ENCODE peak calls at places on chromosome 21, in ten cellular contexts. One of them, this sample, is unnamed.

GRCh38 chr21:45022348-45022675 is 52.1 kb upstream of the ADARB1 start:
- DNase-seq in nephron progenitor cell: no peak
- DNase-seq in mesothelial cell of epicardium: no peak
- DNase-seq in effector memory CD8-positive, alpha-beta T cell: no peak
- DNase-seq in AG04450: no peak
- DNase-seq in NCI-H1092 treated with DMSO at 0.1 percent for 48 hours: no peak
- DNase-seq in EL: no peak
- DNase-seq in activated B cell treated with CpG ODN at 0.5 μM for 24 hours: no peak
- DNase-seq in lower lobe of right lung: no peak
- DNase-seq in GM12892: no peak
- DNase-seq in this sample: no peak

GRCh38 chr21:16081304-16081703 is 351.5 kb downstream of the USP25 start:
- DNase-seq in nephron progenitor cell: no peak
- DNase-seq in mesothelial cell of epicardium: no peak
- DNase-seq in effector memory CD8-positive, alpha-beta T cell: no peak
- DNase-seq in AG04450: no peak
- DNase-seq in NCI-H1092 treated with DMSO at 0.1 percent for 48 hours: no peak
- DNase-seq in EL: no peak
- DNase-seq in activated B cell treated with CpG ODN at 0.5 μM for 24 hours: no peak
- DNase-seq in lower lobe of right lung: no peak
- DNase-seq in GM12892: no peak
- DNase-seq in this sample: no peak

GRCh38 chr21:37564341-37564923 is 197.9 kb downstream of the DYRK1A start:
- DNase-seq in nephron progenitor cell: no peak
- DNase-seq in mesothelial cell of epicardium: no peak
- DNase-seq in effector memory CD8-positive, alpha-beta T cell: peak; percentile 79
- DNase-seq in AG04450: peak; percentile 92
- DNase-seq in NCI-H1092 treated with DMSO at 0.1 percent for 48 hours: peak; percentile 84
- DNase-seq in EL: peak; percentile 100
- DNase-seq in activated B cell treated with CpG ODN at 0.5 μM for 24 hours: no peak
- DNase-seq in lower lobe of right lung: peak; percentile 68
- DNase-seq in GM12892: no peak
- DNase-seq in this sample: peak; percentile 84

GRCh38 chr21:43766734-43767497 is 9.2 kb downstream of the CSTB start:
- DNase-seq in nephron progenitor cell: no peak
- DNase-seq in mesothelial cell of epicardium: no peak
- DNase-seq in effector memory CD8-positive, alpha-beta T cell: no peak
- DNase-seq in AG04450: no peak
- DNase-seq in NCI-H1092 treated with DMSO at 0.1 percent for 48 hours: no peak
- DNase-seq in EL: no peak
- DNase-seq in activated B cell treated with CpG ODN at 0.5 μM for 24 hours: no peak
- DNase-seq in lower lobe of right lung: no peak
- DNase-seq in GM12892: no peak
- DNase-seq in this sample: no peak

GRCh38 chr21:32096411-32096810 is 182.4 kb downstream of the MIS18A start:
- DNase-seq in nephron progenitor cell: peak; percentile 25
- DNase-seq in mesothelial cell of epicardium: no peak
- DNase-seq in effector memory CD8-positive, alpha-beta T cell: no peak
- DNase-seq in AG04450: no peak
- DNase-seq in NCI-H1092 treated with DMSO at 0.1 percent for 48 hours: peak; percentile 28
- DNase-seq in EL: peak; percentile 9
- DNase-seq in activated B cell treated with CpG ODN at 0.5 μM for 24 hours: no peak
- DNase-seq in lower lobe of right lung: no peak
- DNase-seq in GM12892: peak; percentile 17
- DNase-seq in this sample: no peak

GRCh38 chr21:38121888-38122705 is 134.7 kb upstream of the KCNJ15 start:
- DNase-seq in nephron progenitor cell: no peak
- DNase-seq in mesothelial cell of epicardium: no peak
- DNase-seq in effector memory CD8-positive, alpha-beta T cell: no peak
- DNase-seq in AG04450: no peak
- DNase-seq in NCI-H1092 treated with DMSO at 0.1 percent for 48 hours: no peak
- DNase-seq in EL: no peak
- DNase-seq in activated B cell treated with CpG ODN at 0.5 μM for 24 hours: no peak
- DNase-seq in lower lobe of right lung: no peak
- DNase-seq in GM12892: no peak
- DNase-seq in this sample: no peak

GRCh38 chr21:20999567-21000169 is 1.5 kb downstream of the NCAM2 start:
- DNase-seq in nephron progenitor cell: peak; percentile 56
- DNase-seq in mesothelial cell of epicardium: no peak
- DNase-seq in effector memory CD8-positive, alpha-beta T cell: no peak
- DNase-seq in AG04450: no peak
- DNase-seq in NCI-H1092 treated with DMSO at 0.1 percent for 48 hours: peak; percentile 54
- DNase-seq in EL: peak; percentile 41
- DNase-seq in activated B cell treated with CpG ODN at 0.5 μM for 24 hours: no peak
- DNase-seq in lower lobe of right lung: no peak
- DNase-seq in GM12892: no peak
- DNase-seq in this sample: no peak

GRCh38 chr21:34179204-34179935 is 106.0 kb downstream of the MRPS6 start:
- DNase-seq in nephron progenitor cell: no peak
- DNase-seq in mesothelial cell of epicardium: no peak
- DNase-seq in effector memory CD8-positive, alpha-beta T cell: no peak
- DNase-seq in AG04450: no peak
- DNase-seq in NCI-H1092 treated with DMSO at 0.1 percent for 48 hours: no peak
- DNase-seq in EL: no peak
- DNase-seq in activated B cell treated with CpG ODN at 0.5 μM for 24 hours: no peak
- DNase-seq in lower lobe of right lung: no peak
- DNase-seq in GM12892: no peak
- DNase-seq in this sample: no peak

GRCh38 chr21:39647476-39647875 is 34.7 kb downstream of the B3GALT5 start:
- DNase-seq in nephron progenitor cell: no peak
- DNase-seq in mesothelial cell of epicardium: no peak
- DNase-seq in effector memory CD8-positive, alpha-beta T cell: no peak
- DNase-seq in AG04450: peak; percentile 43
- DNase-seq in NCI-H1092 treated with DMSO at 0.1 percent for 48 hours: no peak
- DNase-seq in EL: peak; percentile 86
- DNase-seq in activated B cell treated with CpG ODN at 0.5 μM for 24 hours: no peak
- DNase-seq in lower lobe of right lung: no peak
- DNase-seq in GM12892: no peak
- DNase-seq in this sample: no peak

GRCh38 chr21:45638707-45639106 is 4.8 kb upstream of the PCBP3 start:
- DNase-seq in nephron progenitor cell: no peak
- DNase-seq in mesothelial cell of epicardium: no peak
- DNase-seq in effector memory CD8-positive, alpha-beta T cell: no peak
- DNase-seq in AG04450: no peak
- DNase-seq in NCI-H1092 treated with DMSO at 0.1 percent for 48 hours: peak; percentile 45
- DNase-seq in EL: no peak
- DNase-seq in activated B cell treated with CpG ODN at 0.5 μM for 24 hours: no peak
- DNase-seq in lower lobe of right lung: no peak
- DNase-seq in GM12892: no peak
- DNase-seq in this sample: no peak

GRCh38 chr21:45524756-45525152 is 17.5 kb downstream of the SLC19A1 start:
- DNase-seq in nephron progenitor cell: no peak
- DNase-seq in mesothelial cell of epicardium: peak; percentile 11
- DNase-seq in effector memory CD8-positive, alpha-beta T cell: no peak
- DNase-seq in AG04450: no peak
- DNase-seq in NCI-H1092 treated with DMSO at 0.1 percent for 48 hours: no peak
- DNase-seq in EL: no peak
- DNase-seq in activated B cell treated with CpG ODN at 0.5 μM for 24 hours: no peak
- DNase-seq in lower lobe of right lung: peak; percentile 23
- DNase-seq in GM12892: no peak
- DNase-seq in this sample: no peak

GRCh38 chr21:17585875-17586450 is 26.7 kb downstream of the BTG3 start:
- DNase-seq in nephron progenitor cell: no peak
- DNase-seq in mesothelial cell of epicardium: no peak
- DNase-seq in effector memory CD8-positive, alpha-beta T cell: peak; percentile 9
- DNase-seq in AG04450: no peak
- DNase-seq in NCI-H1092 treated with DMSO at 0.1 percent for 48 hours: peak; percentile 58
- DNase-seq in EL: peak; percentile 53
- DNase-seq in activated B cell treated with CpG ODN at 0.5 μM for 24 hours: no peak
- DNase-seq in lower lobe of right lung: no peak
- DNase-seq in GM12892: no peak
- DNase-seq in this sample: peak; percentile 29

GRCh38 chr21:44353200-44353970 is at the start of gene TRPM2:
- DNase-seq in nephron progenitor cell: no peak
- DNase-seq in mesothelial cell of epicardium: no peak
- DNase-seq in effector memory CD8-positive, alpha-beta T cell: no peak
- DNase-seq in AG04450: no peak
- DNase-seq in NCI-H1092 treated with DMSO at 0.1 percent for 48 hours: no peak
- DNase-seq in EL: no peak
- DNase-seq in activated B cell treated with CpG ODN at 0.5 μM for 24 hours: no peak
- DNase-seq in lower lobe of right lung: peak; percentile 80
- DNase-seq in GM12892: no peak
- DNase-seq in this sample: peak; percentile 28

GRCh38 chr21:45327458-45328197 is 39.9 kb upstream of the POFUT2 start:
- DNase-seq in nephron progenitor cell: no peak
- DNase-seq in mesothelial cell of epicardium: no peak
- DNase-seq in effector memory CD8-positive, alpha-beta T cell: no peak
- DNase-seq in AG04450: no peak
- DNase-seq in NCI-H1092 treated with DMSO at 0.1 percent for 48 hours: no peak
- DNase-seq in EL: no peak
- DNase-seq in activated B cell treated with CpG ODN at 0.5 μM for 24 hours: no peak
- DNase-seq in lower lobe of right lung: peak; percentile 46
- DNase-seq in GM12892: no peak
- DNase-seq in this sample: no peak

GRCh38 chr21:42302794-42303193 is 12.4 kb downstream of the TFF3 start:
- DNase-seq in nephron progenitor cell: no peak
- DNase-seq in mesothelial cell of epicardium: no peak
- DNase-seq in effector memory CD8-positive, alpha-beta T cell: no peak
- DNase-seq in AG04450: no peak
- DNase-seq in NCI-H1092 treated with DMSO at 0.1 percent for 48 hours: no peak
- DNase-seq in EL: no peak
- DNase-seq in activated B cell treated with CpG ODN at 0.5 μM for 24 hours: no peak
- DNase-seq in lower lobe of right lung: no peak
- DNase-seq in GM12892: no peak
- DNase-seq in this sample: no peak

GRCh38 chr21:38623552-38623951 is 125.3 kb upstream of the ERG start:
- DNase-seq in nephron progenitor cell: no peak
- DNase-seq in mesothelial cell of epicardium: no peak
- DNase-seq in effector memory CD8-positive, alpha-beta T cell: no peak
- DNase-seq in AG04450: no peak
- DNase-seq in NCI-H1092 treated with DMSO at 0.1 percent for 48 hours: no peak
- DNase-seq in EL: no peak
- DNase-seq in activated B cell treated with CpG ODN at 0.5 μM for 24 hours: no peak
- DNase-seq in lower lobe of right lung: no peak
- DNase-seq in GM12892: no peak
- DNase-seq in this sample: no peak

GRCh38 chr21:38645282-38645681 is 147.0 kb upstream of the ERG start:
- DNase-seq in nephron progenitor cell: no peak
- DNase-seq in mesothelial cell of epicardium: no peak
- DNase-seq in effector memory CD8-positive, alpha-beta T cell: no peak
- DNase-seq in AG04450: peak; percentile 34
- DNase-seq in NCI-H1092 treated with DMSO at 0.1 percent for 48 hours: no peak
- DNase-seq in EL: peak; percentile 79
- DNase-seq in activated B cell treated with CpG ODN at 0.5 μM for 24 hours: no peak
- DNase-seq in lower lobe of right lung: no peak
- DNase-seq in GM12892: no peak
- DNase-seq in this sample: no peak

GRCh38 chr21:42358937-42359336 is 7.4 kb downstream of the TFF1 start:
- DNase-seq in nephron progenitor cell: no peak
- DNase-seq in mesothelial cell of epicardium: no peak
- DNase-seq in effector memory CD8-positive, alpha-beta T cell: no peak
- DNase-seq in AG04450: no peak
- DNase-seq in NCI-H1092 treated with DMSO at 0.1 percent for 48 hours: no peak
- DNase-seq in EL: no peak
- DNase-seq in activated B cell treated with CpG ODN at 0.5 μM for 24 hours: no peak
- DNase-seq in lower lobe of right lung: no peak
- DNase-seq in GM12892: no peak
- DNase-seq in this sample: no peak

GRCh38 chr21:38244885-38245869 is 11.6 kb upstream of the KCNJ15 start:
- DNase-seq in nephron progenitor cell: no peak
- DNase-seq in mesothelial cell of epicardium: no peak
- DNase-seq in effector memory CD8-positive, alpha-beta T cell: peak; percentile 7
- DNase-seq in AG04450: peak; percentile 74
- DNase-seq in NCI-H1092 treated with DMSO at 0.1 percent for 48 hours: no peak
- DNase-seq in EL: peak; percentile 97
- DNase-seq in activated B cell treated with CpG ODN at 0.5 μM for 24 hours: no peak
- DNase-seq in lower lobe of right lung: no peak
- DNase-seq in GM12892: no peak
- DNase-seq in this sample: peak; percentile 62

GRCh38 chr21:23542097-23542496 is 2065.2 kb downstream of the MRPL39 start:
- DNase-seq in nephron progenitor cell: no peak
- DNase-seq in mesothelial cell of epicardium: no peak
- DNase-seq in effector memory CD8-positive, alpha-beta T cell: no peak
- DNase-seq in AG04450: no peak
- DNase-seq in NCI-H1092 treated with DMSO at 0.1 percent for 48 hours: no peak
- DNase-seq in EL: no peak
- DNase-seq in activated B cell treated with CpG ODN at 0.5 μM for 24 hours: no peak
- DNase-seq in lower lobe of right lung: no peak
- DNase-seq in GM12892: no peak
- DNase-seq in this sample: no peak

GRCh38 chr21:41374867-41375533 is 13.2 kb downstream of the MX2 start:
- DNase-seq in nephron progenitor cell: no peak
- DNase-seq in mesothelial cell of epicardium: no peak
- DNase-seq in effector memory CD8-positive, alpha-beta T cell: no peak
- DNase-seq in AG04450: no peak
- DNase-seq in NCI-H1092 treated with DMSO at 0.1 percent for 48 hours: no peak
- DNase-seq in EL: no peak
- DNase-seq in activated B cell treated with CpG ODN at 0.5 μM for 24 hours: no peak
- DNase-seq in lower lobe of right lung: no peak
- DNase-seq in GM12892: no peak
- DNase-seq in this sample: no peak

GRCh38 chr21:34120867-34121266 is 47.5 kb downstream of the MRPS6 start:
- DNase-seq in nephron progenitor cell: no peak
- DNase-seq in mesothelial cell of epicardium: no peak
- DNase-seq in effector memory CD8-positive, alpha-beta T cell: no peak
- DNase-seq in AG04450: no peak
- DNase-seq in NCI-H1092 treated with DMSO at 0.1 percent for 48 hours: no peak
- DNase-seq in EL: no peak
- DNase-seq in activated B cell treated with CpG ODN at 0.5 μM for 24 hours: no peak
- DNase-seq in lower lobe of right lung: no peak
- DNase-seq in GM12892: no peak
- DNase-seq in this sample: no peak

GRCh38 chr21:36703626-36704280 is 4.8 kb downstream of the SIM2 start:
- DNase-seq in nephron progenitor cell: no peak
- DNase-seq in mesothelial cell of epicardium: no peak
- DNase-seq in effector memory CD8-positive, alpha-beta T cell: no peak
- DNase-seq in AG04450: no peak
- DNase-seq in NCI-H1092 treated with DMSO at 0.1 percent for 48 hours: no peak
- DNase-seq in EL: no peak
- DNase-seq in activated B cell treated with CpG ODN at 0.5 μM for 24 hours: no peak
- DNase-seq in lower lobe of right lung: no peak
- DNase-seq in GM12892: no peak
- DNase-seq in this sample: no peak

GRCh38 chr21:35827004-35827403 is 233.3 kb downstream of the SETD4 start:
- DNase-seq in nephron progenitor cell: no peak
- DNase-seq in mesothelial cell of epicardium: no peak
- DNase-seq in effector memory CD8-positive, alpha-beta T cell: no peak
- DNase-seq in AG04450: no peak
- DNase-seq in NCI-H1092 treated with DMSO at 0.1 percent for 48 hours: no peak
- DNase-seq in EL: no peak
- DNase-seq in activated B cell treated with CpG ODN at 0.5 μM for 24 hours: no peak
- DNase-seq in lower lobe of right lung: no peak
- DNase-seq in GM12892: no peak
- DNase-seq in this sample: no peak

GRCh38 chr21:45787371-45787770 is 143.8 kb downstream of the PCBP3 start:
- DNase-seq in nephron progenitor cell: no peak
- DNase-seq in mesothelial cell of epicardium: no peak
- DNase-seq in effector memory CD8-positive, alpha-beta T cell: no peak
- DNase-seq in AG04450: no peak
- DNase-seq in NCI-H1092 treated with DMSO at 0.1 percent for 48 hours: no peak
- DNase-seq in EL: no peak
- DNase-seq in activated B cell treated with CpG ODN at 0.5 μM for 24 hours: no peak
- DNase-seq in lower lobe of right lung: no peak
- DNase-seq in GM12892: no peak
- DNase-seq in this sample: no peak

GRCh38 chr21:44741921-44742320 is 30.5 kb upstream of the TSPEAR start:
- DNase-seq in nephron progenitor cell: no peak
- DNase-seq in mesothelial cell of epicardium: no peak
- DNase-seq in effector memory CD8-positive, alpha-beta T cell: no peak
- DNase-seq in AG04450: no peak
- DNase-seq in NCI-H1092 treated with DMSO at 0.1 percent for 48 hours: no peak
- DNase-seq in EL: no peak
- DNase-seq in activated B cell treated with CpG ODN at 0.5 μM for 24 hours: no peak
- DNase-seq in lower lobe of right lung: no peak
- DNase-seq in GM12892: no peak
- DNase-seq in this sample: no peak

GRCh38 chr21:27023186-27023585 is 56.3 kb upstream of the ADAMTS5 start:
- DNase-seq in nephron progenitor cell: no peak
- DNase-seq in mesothelial cell of epicardium: no peak
- DNase-seq in effector memory CD8-positive, alpha-beta T cell: no peak
- DNase-seq in AG04450: no peak
- DNase-seq in NCI-H1092 treated with DMSO at 0.1 percent for 48 hours: no peak
- DNase-seq in EL: peak; percentile 18
- DNase-seq in activated B cell treated with CpG ODN at 0.5 μM for 24 hours: no peak
- DNase-seq in lower lobe of right lung: no peak
- DNase-seq in GM12892: no peak
- DNase-seq in this sample: no peak

GRCh38 chr21:25578070-25578961 is 29.0 kb downstream of the MRPL39 start:
- DNase-seq in nephron progenitor cell: no peak
- DNase-seq in mesothelial cell of epicardium: no peak
- DNase-seq in effector memory CD8-positive, alpha-beta T cell: no peak
- DNase-seq in AG04450: peak; percentile 30
- DNase-seq in NCI-H1092 treated with DMSO at 0.1 percent for 48 hours: no peak
- DNase-seq in EL: peak; percentile 46
- DNase-seq in activated B cell treated with CpG ODN at 0.5 μM for 24 hours: no peak
- DNase-seq in lower lobe of right lung: no peak
- DNase-seq in GM12892: no peak
- DNase-seq in this sample: no peak

This sample was measured in central memory CD4-positive, alpha-beta T cell.